ENCODE peak calls at places on chromosome 10, in five cellular contexts. B is GM20000, P is cardiac fibroblast, V is tibial nerve, R is heart right ventricle. O is an unnamed sample.
A peak's percentile ranks its signal among the peaks of the same experiment; 100 is the strongest.

GRCh38 chr10:58531084-58531695 is 18.5 kb downstream of the BICC1 start:
- DNase-seq in B (peak; percentile 40), P (peak; percentile 82), V (peak; percentile 77), R (peak; percentile 32), O (no peak)

GRCh38 chr10:3014968-3015367 is 52.4 kb upstream of the PFKP start:
- DNase-seq in B (no peak), P (no peak), V (peak; percentile 26), R (peak; percentile 18), O (no peak)

GRCh38 chr10:27713906-27714305 is 31.7 kb downstream of the MKX start:
- DNase-seq in B (no peak), P (no peak), V (no peak), R (no peak), O (no peak)

GRCh38 chr10:127563718-127564553 is 14.8 kb downstream of the NPS start:
- DNase-seq in B (peak; percentile 34), P (no peak), V (no peak), R (no peak), O (no peak)

GRCh38 chr10:114389429-114389828 is 14.9 kb downstream of the AFAP1L2 start:
- DNase-seq in B (no peak), P (peak; percentile 53), V (peak; percentile 77), R (no peak), O (peak; percentile 44)

GRCh38 chr10:89981891-89982290 is 280.5 kb downstream of the KIF20B start:
- DNase-seq in B (no peak), P (peak; percentile 65), V (no peak), R (no peak), O (no peak)

GRCh38 chr10:97278491-97278989 is 13.9 kb downstream of the ARHGAP19 start:
- DNase-seq in B (peak; percentile 46), P (peak; percentile 96), V (no peak), R (no peak), O (no peak)

GRCh38 chr10:131513445-131513844 is 201.9 kb upstream of the TCERG1L start:
- DNase-seq in B (no peak), P (no peak), V (no peak), R (no peak), O (no peak)

GRCh38 chr10:116589911-116590310 is 848 bp upstream of the PNLIPRP1 start:
- DNase-seq in B (no peak), P (no peak), V (no peak), R (no peak), O (no peak)

GRCh38 chr10:63763744-63764143 is 242.5 kb downstream of the REEP3 start:
- DNase-seq in B (no peak), P (no peak), V (no peak), R (no peak), O (no peak)

GRCh38 chr10:80487791-80488538 is 33.9 kb downstream of the TSPAN14 start:
- DNase-seq in B (no peak), P (no peak), V (no peak), R (no peak), O (no peak)

GRCh38 chr10:29736325-29737208 is 101.8 kb upstream of the SVIL start:
- DNase-seq in B (peak; percentile 59), P (peak; percentile 60), V (no peak), R (peak; percentile 46), O (no peak)

GRCh38 chr10:112792487-112793196 is 157.4 kb upstream of the TCF7L2 start:
- DNase-seq in B (no peak), P (peak; percentile 76), V (peak; percentile 49), R (peak; percentile 29), O (no peak)

GRCh38 chr10:30059209-30060107 is at the start of gene JCAD:
- DNase-seq in B (peak; percentile 77), P (peak; percentile 51), V (peak; percentile 75), R (peak; percentile 80), O (peak; percentile 44)

DNA sequence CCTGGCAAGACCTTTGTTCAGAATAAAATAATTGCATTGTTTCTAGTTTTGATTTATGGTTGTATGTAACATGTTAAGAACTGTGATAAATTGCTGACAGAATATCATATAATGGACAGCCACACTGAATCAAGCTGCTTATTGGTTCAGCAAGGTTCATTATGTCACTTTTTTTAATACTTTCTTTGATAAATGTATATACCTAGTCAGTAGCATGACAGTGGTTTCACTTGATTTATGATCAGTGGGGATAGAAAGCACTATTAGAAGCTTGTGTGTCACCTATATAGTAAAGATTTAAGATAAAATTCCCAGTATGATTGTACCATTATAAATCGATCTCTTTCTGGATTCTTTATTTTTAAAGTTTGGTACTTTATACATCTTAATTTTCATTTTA is 4.5 kb downstream of the BUB3 start:
- DNase-seq in B (no peak), P (no peak), V (no peak), R (no peak), O (no peak)
- TF ChIP-seq CTCF in B (no peak), P (no peak), V (no peak), R (no peak), O (no peak)

DNA sequence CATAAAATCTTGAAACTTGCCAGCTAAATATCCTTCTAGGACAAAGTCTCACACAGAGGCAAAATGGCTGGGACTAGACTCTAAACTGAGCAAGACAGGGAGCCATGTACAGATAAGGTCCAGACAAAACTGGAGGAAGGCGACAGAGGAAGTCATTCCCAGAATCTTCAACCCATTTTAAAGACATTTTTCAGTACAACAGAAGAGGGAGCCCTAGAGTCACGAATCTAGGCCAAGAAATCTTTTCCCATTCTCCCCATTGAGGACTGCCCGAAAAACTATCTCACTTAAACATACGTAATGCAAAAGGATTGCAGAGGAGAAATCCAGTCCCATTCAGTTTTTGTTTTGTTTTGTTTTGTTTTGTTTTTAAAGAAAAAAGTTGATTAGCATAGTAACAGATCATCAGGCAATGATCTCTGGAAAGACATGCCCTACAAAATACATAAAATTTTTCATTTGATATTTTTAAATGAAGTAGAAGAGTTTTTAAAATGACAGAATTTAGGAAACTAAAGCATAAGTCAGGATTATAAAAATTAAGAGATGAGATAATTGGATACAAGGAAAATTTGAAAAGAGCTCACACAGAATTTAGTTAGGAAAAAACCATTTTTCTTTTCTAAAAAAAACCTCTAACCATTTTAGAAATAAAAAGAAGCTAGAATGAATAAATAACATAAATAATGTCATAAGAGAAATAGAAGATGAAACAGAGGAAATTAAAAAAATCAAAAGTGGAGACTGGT is 16.9 kb upstream of the PRF1 start:
- DNase-seq in B (no peak), P (peak; percentile 47), V (no peak), R (no peak), O (no peak)
- TF ChIP-seq CTCF in B (no peak), P (peak; percentile 47), V (no peak), R (peak; percentile 34), O (no peak)

GRCh38 chr10:22805304-22805703 is 90.9 kb upstream of the PIP4K2A start:
- DNase-seq in B (no peak), P (peak; percentile 39), V (peak; percentile 38), R (no peak), O (no peak)
- TF ChIP-seq CTCF in B (no peak), P (no peak), V (no peak), R (peak; percentile 29), O (no peak)

GRCh38 chr10:7542189-7542914 is 124.4 kb downstream of the ITIH5 start:
- DNase-seq in B (no peak), P (no peak), V (no peak), R (no peak), O (no peak)

GRCh38 chr10:7541137-7542087 is 125.4 kb downstream of the ITIH5 start:
- DNase-seq in B (no peak), P (peak; percentile 51), V (no peak), R (peak; percentile 75), O (no peak)

GRCh38 chr10:7534480-7534852 is 123.6 kb upstream of the SFMBT2 start:
- DNase-seq in B (no peak), P (no peak), V (no peak), R (no peak), O (no peak)

GRCh38 chr10:7537126-7537525 is 126.3 kb upstream of the SFMBT2 start:
- DNase-seq in B (no peak), P (no peak), V (no peak), R (no peak), O (no peak)

GRCh38 chr10:7538970-7539694 is 127.6 kb downstream of the ITIH5 start:
- DNase-seq in B (no peak), P (no peak), V (no peak), R (no peak), O (no peak)
- TF ChIP-seq CTCF in B (no peak), P (no peak), V (no peak), R (no peak), O (no peak)

GRCh38 chr10:44977287-44978212 is 1.1 kb downstream of the DEPP1 start:
- DNase-seq in B (no peak), P (peak; percentile 49), V (no peak), R (no peak), O (no peak)

GRCh38 chr10:44980309-44981171 is 1.9 kb upstream of the DEPP1 start:
- DNase-seq in B (peak; percentile 60), P (no peak), V (no peak), R (no peak), O (no peak)

GRCh38 chr10:44979281-44980181 is 922 bp upstream of the DEPP1 start:
- DNase-seq in B (no peak), P (no peak), V (no peak), R (no peak), O (no peak)

GRCh38 chr10:44978213-44978569 is 418 bp downstream of the DEPP1 start:
- DNase-seq in B (no peak), P (no peak), V (no peak), R (no peak), O (no peak)

DNA sequence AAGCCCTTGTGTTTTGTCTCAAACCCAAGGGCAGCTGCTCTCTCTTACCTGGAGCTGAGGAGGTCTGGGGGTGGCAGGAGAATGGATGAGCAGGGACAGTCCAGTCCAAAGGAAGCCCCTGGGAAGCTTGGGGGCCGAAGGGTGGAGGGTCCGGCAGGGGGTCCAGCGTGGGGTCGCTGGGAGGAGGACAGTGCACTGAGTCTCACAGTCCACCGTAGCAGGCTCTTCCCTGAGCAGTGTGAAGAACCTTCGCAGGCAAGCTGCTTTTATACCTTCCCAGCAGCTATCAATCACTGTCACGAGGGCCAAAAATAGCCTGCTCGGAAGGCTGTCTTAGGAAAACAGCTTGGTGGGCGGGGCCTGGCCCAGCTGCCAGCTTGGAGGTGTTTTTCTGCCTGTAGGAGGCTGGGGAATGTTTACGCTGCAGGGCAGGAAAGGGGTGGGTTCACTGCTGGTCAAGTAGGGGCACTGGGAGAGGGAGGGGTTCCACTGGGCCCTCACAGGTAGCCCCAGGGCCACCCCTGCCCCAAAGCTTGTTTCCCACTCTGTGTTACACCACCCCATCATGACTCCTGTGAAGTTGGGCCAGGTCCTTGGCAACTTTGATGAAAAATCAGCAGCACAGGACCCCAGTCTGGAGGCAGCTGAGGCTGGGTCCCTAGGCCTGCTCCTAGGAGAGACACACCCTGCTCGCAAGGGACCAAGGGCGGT is at the start of gene DEPP1:
- DNase-seq in B (peak; percentile 63), P (peak; percentile 98), V (peak; percentile 93), R (peak; percentile 94), O (peak; percentile 87)
- TF ChIP-seq CTCF in B (no peak), P (peak; percentile 14), V (no peak), R (peak; percentile 24), O (no peak)

GRCh38 chr10:48506147-48506917 is 98.5 kb downstream of the ARHGAP22 start:
- DNase-seq in B (no peak), P (peak; percentile 65), V (no peak), R (no peak), O (no peak)
- TF ChIP-seq CTCF in B (peak; percentile 28), P (peak; percentile 29), V (no peak), R (peak; percentile 26), O (no peak)

GRCh38 chr10:11106621-11107374 is 89.1 kb downstream of the CELF2 start:
- DNase-seq in B (no peak), P (no peak), V (no peak), R (no peak), O (no peak)
- TF ChIP-seq CTCF in B (no peak), P (no peak), V (no peak), R (no peak), O (no peak)

O was measured in omental fat pad.